ENCODE peak calls at places on chromosomes 11 and 22, in four cellular contexts. One of them, this sample, is unnamed.
A peak's percentile ranks its signal among the peaks of the same experiment; 100 is the strongest.

GRCh38 chr22:36870250-36870649 is 9.4 kb downstream of the NCF4 start:
- DNase-seq in PC-9: peak; percentile 94
- DNase-seq in uterus: no peak
- DNase-seq in sigmoid colon: no peak
- DNase-seq in this sample: no peak

GRCh38 chr22:31692186-31692886 is 30.3 kb upstream of the PISD start:
- DNase-seq in sigmoid colon: no peak
- DNase-seq in PC-9: no peak
- DNase-seq in uterus: no peak
- DNase-seq in this sample: no peak

GRCh38 chr11:71431271-71431670 is 16.9 kb downstream of the DHCR7 start:
- DNase-seq in PC-9: no peak
- DNase-seq in sigmoid colon: no peak
- DNase-seq in uterus: no peak
- DNase-seq in this sample: no peak

GRCh38 chr11:96161271-96162089 is 181.5 kb downstream of the MAML2 start:
- DNase-seq in sigmoid colon: no peak
- DNase-seq in uterus: no peak
- DNase-seq in PC-9: peak; percentile 6
- DNase-seq in this sample: no peak

GRCh38 chr22:32971252-32971651 is 86.9 kb downstream of the SYN3 start:
- DNase-seq in uterus: peak; percentile 61
- DNase-seq in PC-9: no peak
- DNase-seq in sigmoid colon: no peak
- DNase-seq in this sample: no peak

GRCh38 chr11:11252403-11252802 is 100.6 kb downstream of the CSNK2A3 start:
- DNase-seq in PC-9: no peak
- DNase-seq in sigmoid colon: no peak
- DNase-seq in uterus: no peak
- DNase-seq in this sample: no peak

GRCh38 chr11:77294040-77294439 is 7.4 kb downstream of the GDPD4 start:
- DNase-seq in uterus: no peak
- DNase-seq in PC-9: no peak
- DNase-seq in sigmoid colon: no peak
- DNase-seq in this sample: no peak

GRCh38 chr22:30031764-30032468 is 48.3 kb upstream of the HORMAD2 start:
- DNase-seq in PC-9: no peak
- DNase-seq in sigmoid colon: no peak
- DNase-seq in uterus: no peak
- DNase-seq in this sample: no peak

GRCh38 chr11:80477178-80477577 is 1036.3 kb upstream of the TENM4 start:
- DNase-seq in PC-9: no peak
- DNase-seq in uterus: no peak
- DNase-seq in sigmoid colon: no peak
- DNase-seq in this sample: no peak

GRCh38 chr11:116792144-116792868 is 627 bp upstream of the APOA5 start:
- DNase-seq in uterus: no peak
- DNase-seq in sigmoid colon: no peak
- DNase-seq in PC-9: no peak
- DNase-seq in this sample: no peak

GRCh38 chr11:133705873-133706272 is 139.4 kb downstream of the SPATA19 start:
- DNase-seq in sigmoid colon: no peak
- DNase-seq in uterus: no peak
- DNase-seq in PC-9: no peak
- DNase-seq in this sample: no peak

GRCh38 chr11:35337136-35337918 is 82.0 kb downstream of the SLC1A2 start:
- DNase-seq in uterus: no peak
- DNase-seq in PC-9: peak; percentile 99
- DNase-seq in sigmoid colon: no peak
- DNase-seq in this sample: peak; percentile 14

GRCh38 chr11:74019860-74020259 is 11.0 kb upstream of the UCP3 start:
- DNase-seq in sigmoid colon: no peak
- DNase-seq in uterus: no peak
- DNase-seq in PC-9: no peak
- DNase-seq in this sample: no peak

GRCh38 chr11:46306296-46306853 is 28.9 kb downstream of the CREB3L1 start:
- DNase-seq in uterus: no peak
- DNase-seq in sigmoid colon: no peak
- DNase-seq in PC-9: no peak
- DNase-seq in this sample: no peak

GRCh38 chr11:95688501-95689222 is 100.9 kb downstream of the FAM76B start:
- DNase-seq in PC-9: no peak
- DNase-seq in uterus: no peak
- DNase-seq in sigmoid colon: no peak
- DNase-seq in this sample: no peak

GRCh38 chr11:103673773-103674172 is 362.7 kb upstream of the DDI1 start:
- DNase-seq in PC-9: no peak
- DNase-seq in sigmoid colon: no peak
- DNase-seq in uterus: no peak
- DNase-seq in this sample: no peak

GRCh38 chr22:49369726-49370717 is 457.7 kb downstream of the BRD1 start:
- DNase-seq in PC-9: no peak
- DNase-seq in uterus: no peak
- DNase-seq in sigmoid colon: no peak
- DNase-seq in this sample: no peak

GRCh38 chr11:48123934-48124755 is 92.5 kb upstream of the OR4B1 start:
- DNase-seq in uterus: no peak
- DNase-seq in sigmoid colon: no peak
- DNase-seq in PC-9: no peak
- DNase-seq in this sample: no peak

GRCh38 chr11:123475478-123475877 is 45.4 kb downstream of the GRAMD1B start:
- DNase-seq in uterus: no peak
- DNase-seq in PC-9: no peak
- DNase-seq in sigmoid colon: peak; percentile 18
- DNase-seq in this sample: no peak

GRCh38 chr11:44823920-44824704 is 97.3 kb downstream of the TSPAN18 start:
- DNase-seq in uterus: no peak
- DNase-seq in PC-9: no peak
- DNase-seq in sigmoid colon: no peak
- DNase-seq in this sample: no peak

GRCh38 chr11:75814369-75814685 is 683 bp upstream of the UVRAG start:
- DNase-seq in uterus: no peak
- DNase-seq in sigmoid colon: no peak
- DNase-seq in PC-9: no peak
- DNase-seq in this sample: no peak

GRCh38 chr22:22031183-22031560 is 48.6 kb upstream of the TOP3B start:
- DNase-seq in PC-9: no peak
- DNase-seq in sigmoid colon: no peak
- DNase-seq in uterus: no peak
- DNase-seq in this sample: no peak

GRCh38 chr11:58775066-58775708 is 43.4 kb upstream of the GLYAT start:
- DNase-seq in uterus: no peak
- DNase-seq in PC-9: no peak
- DNase-seq in sigmoid colon: no peak
- DNase-seq in this sample: no peak

DNA sequence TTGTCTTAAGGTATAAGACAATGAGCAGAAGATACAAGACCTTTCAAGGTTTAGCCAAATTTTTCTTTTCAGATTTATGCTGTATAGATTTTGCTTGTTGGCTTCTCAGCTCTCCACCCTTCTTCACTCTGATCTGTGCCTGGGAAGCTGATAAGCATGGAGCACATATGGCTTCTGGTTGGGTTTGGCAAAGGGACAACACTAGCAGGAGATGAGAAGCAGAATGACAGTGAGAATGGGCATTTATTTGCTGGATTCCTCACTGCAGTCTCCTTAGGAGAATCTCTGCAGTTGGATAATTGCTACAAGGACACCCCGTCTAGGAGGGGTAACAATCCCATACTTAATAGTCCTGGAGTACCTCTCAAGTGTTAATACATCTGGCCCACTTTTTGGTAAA is 474.8 kb upstream of the CCDC90B start:
- DNase-seq in sigmoid colon: no peak
- DNase-seq in uterus: no peak
- DNase-seq in PC-9: no peak
- DNase-seq in this sample: no peak
- H3K27ac ChIP-seq in sigmoid colon: no peak overlapping the region
- H3K27ac ChIP-seq in uterus: no peak overlapping the region
- H3K27ac ChIP-seq in PC-9: no peak overlapping the region
- H3K27ac ChIP-seq in this sample: no peak overlapping the region

DNA sequence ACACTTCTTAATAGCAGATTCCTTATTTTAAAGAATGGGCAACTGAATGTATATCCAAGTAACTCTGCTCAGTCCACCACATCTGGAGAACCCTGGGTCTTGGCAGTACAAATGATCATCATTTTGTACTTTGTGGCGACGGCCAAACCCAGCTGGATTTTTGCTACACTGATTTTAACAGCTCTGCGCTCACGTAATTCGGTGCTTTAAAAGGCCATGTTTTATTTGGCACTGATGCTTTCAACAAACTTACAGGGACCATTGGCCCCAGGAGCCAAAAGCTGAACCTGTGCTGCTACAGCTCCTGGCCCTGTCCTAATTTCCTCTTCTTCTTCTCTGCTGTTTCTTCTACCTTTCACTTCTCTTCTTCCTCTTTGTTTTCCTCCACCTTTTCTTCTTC is 60.8 kb upstream of the PDE3B start:
- DNase-seq in PC-9: no peak
- DNase-seq in sigmoid colon: no peak
- DNase-seq in uterus: no peak
- DNase-seq in this sample: no peak
- H3K27ac ChIP-seq in PC-9: no peak overlapping the region
- H3K27ac ChIP-seq in sigmoid colon: no peak overlapping the region
- H3K27ac ChIP-seq in uterus: no peak overlapping the region
- H3K27ac ChIP-seq in this sample: no peak overlapping the region

GRCh38 chr22:26547837-26548236 is 35.6 kb upstream of the TFIP11 start:
- DNase-seq in sigmoid colon: no peak
- DNase-seq in PC-9: no peak
- DNase-seq in uterus: no peak
- DNase-seq in this sample: no peak
- H3K27ac ChIP-seq in sigmoid colon: no peak overlapping the region
- H3K27ac ChIP-seq in PC-9: no peak overlapping the region
- H3K27ac ChIP-seq in uterus: no peak overlapping the region
- H3K27ac ChIP-seq in this sample: no peak overlapping the region

GRCh38 chr11:109815529-109816105 is 277.6 kb upstream of the ZC3H12C start:
- DNase-seq in uterus: no peak
- DNase-seq in sigmoid colon: no peak
- DNase-seq in PC-9: peak; percentile 19
- DNase-seq in this sample: no peak
- H3K27ac ChIP-seq in uterus: no peak overlapping the region
- H3K27ac ChIP-seq in sigmoid colon: no peak overlapping the region
- H3K27ac ChIP-seq in PC-9: no peak overlapping the region
- H3K27ac ChIP-seq in this sample: peak overlapping the region; percentile 28

GRCh38 chr11:128420943-128421342 is 166.4 kb downstream of the ETS1 start:
- DNase-seq in uterus: no peak
- DNase-seq in PC-9: no peak
- DNase-seq in sigmoid colon: no peak
- DNase-seq in this sample: no peak

GRCh38 chr11:128424867-128425285 is 162.5 kb downstream of the ETS1 start:
- DNase-seq in uterus: no peak
- DNase-seq in PC-9: no peak
- DNase-seq in sigmoid colon: no peak
- DNase-seq in this sample: no peak

GRCh38 chr11:128421577-128421976 is 165.8 kb downstream of the ETS1 start:
- DNase-seq in PC-9: no peak
- DNase-seq in uterus: no peak
- DNase-seq in sigmoid colon: no peak
- DNase-seq in this sample: no peak

GRCh38 chr11:128422576-128423370 is 164.6 kb downstream of the ETS1 start:
- DNase-seq in sigmoid colon: no peak
- DNase-seq in PC-9: no peak
- DNase-seq in uterus: no peak
- DNase-seq in this sample: no peak

DNA sequence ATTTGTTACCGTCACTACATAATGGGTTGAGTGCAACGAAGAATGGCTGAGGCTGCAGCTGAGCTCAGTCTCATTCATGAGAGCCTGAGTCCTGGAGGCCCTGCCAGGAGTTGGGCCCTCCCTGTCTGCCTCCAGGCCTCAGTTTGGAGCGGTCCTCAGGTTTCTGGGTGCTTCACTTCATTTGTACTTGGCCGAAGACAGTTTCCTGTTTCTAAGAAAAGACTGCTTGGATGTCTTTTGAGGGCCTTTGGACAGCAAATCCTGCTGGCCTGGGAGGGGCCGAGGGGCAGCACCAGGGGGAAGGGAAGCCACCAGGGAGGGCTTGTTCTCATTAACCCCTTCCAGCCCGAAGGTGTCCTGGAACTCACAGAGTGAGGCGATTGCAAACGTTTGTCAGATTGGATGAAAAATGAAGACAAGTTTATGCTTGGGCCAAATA is 163.1 kb downstream of the ETS1 start:
- DNase-seq in sigmoid colon: peak; percentile 87
- DNase-seq in PC-9: no peak
- DNase-seq in uterus: no peak
- DNase-seq in this sample: no peak
- H3K27ac ChIP-seq in sigmoid colon: peak overlapping the region; percentile 13
- H3K27ac ChIP-seq in PC-9: no peak overlapping the region
- H3K27ac ChIP-seq in uterus: peak overlapping the region; percentile 45
- H3K27ac ChIP-seq in this sample: no peak overlapping the region

GRCh38 chr11:114282488-114282887 is 13.7 kb upstream of the NNMT start:
- DNase-seq in uterus: no peak
- DNase-seq in sigmoid colon: no peak
- DNase-seq in PC-9: no peak
- DNase-seq in this sample: no peak
- H3K27ac ChIP-seq in uterus: no peak overlapping the region
- H3K27ac ChIP-seq in sigmoid colon: no peak overlapping the region
- H3K27ac ChIP-seq in PC-9: no peak overlapping the region
- H3K27ac ChIP-seq in this sample: no peak overlapping the region

DNA sequence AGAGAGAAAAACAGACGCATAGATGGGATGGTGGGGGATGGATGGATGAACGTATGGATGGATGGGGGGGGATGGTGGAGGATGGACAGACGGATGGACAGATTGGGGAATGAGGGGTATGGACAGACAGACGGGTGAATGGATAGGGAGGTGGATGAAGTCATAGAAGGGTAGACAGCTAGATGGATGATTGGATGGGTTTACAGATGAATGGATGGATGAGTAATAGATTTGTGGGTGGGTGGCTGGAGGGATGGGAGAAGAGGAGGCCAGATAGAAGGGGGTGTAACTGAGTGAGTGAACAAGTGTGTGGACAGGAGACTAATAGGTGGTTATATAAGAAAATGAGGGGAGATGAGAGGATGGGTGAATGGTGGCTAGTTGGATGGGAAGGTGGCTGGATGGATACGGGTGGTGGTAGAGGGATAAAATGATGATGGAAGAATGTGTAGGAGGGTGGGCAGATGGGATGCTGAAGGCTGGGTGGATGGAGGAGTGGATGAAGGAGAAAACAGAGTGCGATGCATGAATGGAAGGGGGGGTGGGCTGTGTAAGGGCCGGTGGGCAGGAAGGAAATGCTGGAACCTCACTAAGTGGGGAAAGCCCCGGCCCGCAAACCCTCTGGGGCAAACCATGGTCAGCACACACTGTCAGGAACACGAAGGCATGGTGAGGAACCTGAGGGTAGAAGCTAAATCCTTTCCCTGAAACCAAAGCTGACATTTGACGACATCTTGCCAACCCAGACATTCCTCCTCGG is 21.6 kb downstream of the ARVCF start:
- DNase-seq in uterus: no peak
- DNase-seq in sigmoid colon: no peak
- DNase-seq in PC-9: no peak
- DNase-seq in this sample: no peak
- H3K27ac ChIP-seq in uterus: peak overlapping the region; percentile 54
- H3K27ac ChIP-seq in sigmoid colon: peak overlapping the region; percentile 72
- H3K27ac ChIP-seq in PC-9: no peak overlapping the region
- H3K27ac ChIP-seq in this sample: no peak overlapping the region